ENCODE peak calls at places on chromosomes 16 and 17, in ten cellular contexts. K, S, F, I, N, E, X, B, Q and V are unnamed samples.

GRCh38 chr17:60641810-60642220 is 35.8 kb upstream of the BCAS3 start:
- DNase-seq in K (peak), S (peak), F (peak), I (peak), N (peak), E (peak), X (peak), B (peak), Q (peak), V (no peak)

GRCh38 chr16:67336111-67336510 is 9.5 kb downstream of the LRRC36 start:
- DNase-seq in K (no peak), S (no peak), F (no peak), I (no peak), N (no peak), E (no peak), X (peak), B (no peak), Q (no peak), V (no peak)

GRCh38 chr16:66189951-66190350 is 176.5 kb upstream of the CDH5 start:
- DNase-seq in K (no peak), S (no peak), F (no peak), I (peak), N (no peak), E (no peak), X (peak), B (no peak), Q (no peak), V (no peak)

GRCh38 chr17:82334622-82335394 is 1.2 kb upstream of the SECTM1 start:
- DNase-seq in K (no peak), S (peak), F (no peak), I (no peak), N (peak), E (no peak), X (peak), B (no peak), Q (no peak), V (no peak)

GRCh38 chr17:44977740-44978584 is 9.9 kb upstream of the C1QL1 start:
- DNase-seq in K (no peak), S (no peak), F (no peak), I (no peak), N (no peak), E (no peak), X (no peak), B (no peak), Q (no peak), V (no peak)

GRCh38 chr16:72721981-72722380 is 325.9 kb downstream of the ZFHX3 start:
- DNase-seq in K (no peak), S (no peak), F (no peak), I (no peak), N (no peak), E (no peak), X (no peak), B (no peak), Q (no peak), V (no peak)

GRCh38 chr16:84878770-84879169 is 59.0 kb downstream of the CRISPLD2 start:
- DNase-seq in K (no peak), S (no peak), F (no peak), I (no peak), N (no peak), E (no peak), X (no peak), B (no peak), Q (no peak), V (no peak)

GRCh38 chr17:79874329-79874981 is 35.2 kb upstream of the CBX4 start:
- DNase-seq in K (no peak), S (peak), F (peak), I (peak), N (no peak), E (peak), X (peak), B (no peak), Q (no peak), V (no peak)

GRCh38 chr16:84326545-84326944 is 31.9 kb downstream of the WFDC1 start:
- DNase-seq in K (no peak), S (no peak), F (no peak), I (no peak), N (no peak), E (no peak), X (no peak), B (no peak), Q (no peak), V (no peak)

GRCh38 chr17:42431758-42432161 is 8.7 kb upstream of the CAVIN1 start:
- DNase-seq in K (no peak), S (no peak), F (no peak), I (peak), N (no peak), E (no peak), X (no peak), B (no peak), Q (no peak), V (no peak)

GRCh38 chr17:42429726-42430464 is 6.8 kb upstream of the CAVIN1 start:
- DNase-seq in K (no peak), S (no peak), F (no peak), I (no peak), N (no peak), E (no peak), X (no peak), B (no peak), Q (no peak), V (no peak)

GRCh38 chr17:42424991-42425610 is 2.0 kb upstream of the CAVIN1 start:
- DNase-seq in K (no peak), S (no peak), F (no peak), I (peak), N (no peak), E (no peak), X (no peak), B (no peak), Q (no peak), V (no peak)

GRCh38 chr17:42423766-42424165 is 710 bp upstream of the CAVIN1 start:
- DNase-seq in K (no peak), S (no peak), F (no peak), I (no peak), N (no peak), E (no peak), X (no peak), B (no peak), Q (no peak), V (no peak)

GRCh38 chr17:42428141-42428944 is 5.3 kb upstream of the CAVIN1 start:
- DNase-seq in K (peak), S (peak), F (peak), I (peak), N (peak), E (peak), X (peak), B (peak), Q (no peak), V (no peak)
- TF ChIP-seq CTCF in K (peak), S (peak), F (peak), I (peak), N (peak), E (peak), X (peak), B (peak), Q (peak), V (peak)

GRCh38 chr17:73210002-73210678 is 17.3 kb downstream of the COG1 start:
- DNase-seq in K (no peak), S (no peak), F (no peak), I (no peak), N (no peak), E (no peak), X (peak), B (no peak), Q (no peak), V (no peak)
- TF ChIP-seq CTCF in K (no peak), S (no peak), F (peak), I (peak), N (no peak), E (peak), X (peak), B (no peak), Q (peak), V (no peak)

GRCh38 chr16:81530296-81530721 is 85.7 kb downstream of the CMIP start:
- DNase-seq in K (no peak), S (no peak), F (no peak), I (no peak), N (no peak), E (no peak), X (peak), B (no peak), Q (no peak), V (no peak)
- TF ChIP-seq CTCF in K (no peak), S (no peak), F (no peak), I (no peak), N (no peak), E (no peak), X (peak), B (no peak), Q (no peak), V (no peak)

GRCh38 chr16:86556576-86556975 is 1.5 kb upstream of the MTHFSD start:
- DNase-seq in K (no peak), S (no peak), F (no peak), I (no peak), N (no peak), E (no peak), X (no peak), B (no peak), Q (no peak), V (no peak)

GRCh38 chr16:86555763-86556130 is 712 bp upstream of the MTHFSD start:
- DNase-seq in K (no peak), S (no peak), F (no peak), I (no peak), N (no peak), E (no peak), X (no peak), B (no peak), Q (no peak), V (no peak)

GRCh38 chr16:86554917-86555762 is at the start of gene MTHFSD:
- DNase-seq in K (peak), S (peak), F (peak), I (peak), N (peak), E (peak), X (peak), B (peak), Q (peak), V (peak)

GRCh38 chr16:86553356-86553755 is 1.7 kb downstream of the MTHFSD start:
- DNase-seq in K (no peak), S (no peak), F (no peak), I (no peak), N (no peak), E (no peak), X (no peak), B (no peak), Q (no peak), V (no peak)

GRCh38 chr16:86554599-86554916 is 477 bp downstream of the MTHFSD start:
- DNase-seq in K (no peak), S (no peak), F (no peak), I (no peak), N (no peak), E (no peak), X (no peak), B (no peak), Q (no peak), V (no peak)
- TF ChIP-seq CTCF in K (no peak), S (no peak), F (no peak), I (no peak), N (no peak), E (no peak), X (no peak), B (no peak), Q (no peak), V (no peak)

DNA sequence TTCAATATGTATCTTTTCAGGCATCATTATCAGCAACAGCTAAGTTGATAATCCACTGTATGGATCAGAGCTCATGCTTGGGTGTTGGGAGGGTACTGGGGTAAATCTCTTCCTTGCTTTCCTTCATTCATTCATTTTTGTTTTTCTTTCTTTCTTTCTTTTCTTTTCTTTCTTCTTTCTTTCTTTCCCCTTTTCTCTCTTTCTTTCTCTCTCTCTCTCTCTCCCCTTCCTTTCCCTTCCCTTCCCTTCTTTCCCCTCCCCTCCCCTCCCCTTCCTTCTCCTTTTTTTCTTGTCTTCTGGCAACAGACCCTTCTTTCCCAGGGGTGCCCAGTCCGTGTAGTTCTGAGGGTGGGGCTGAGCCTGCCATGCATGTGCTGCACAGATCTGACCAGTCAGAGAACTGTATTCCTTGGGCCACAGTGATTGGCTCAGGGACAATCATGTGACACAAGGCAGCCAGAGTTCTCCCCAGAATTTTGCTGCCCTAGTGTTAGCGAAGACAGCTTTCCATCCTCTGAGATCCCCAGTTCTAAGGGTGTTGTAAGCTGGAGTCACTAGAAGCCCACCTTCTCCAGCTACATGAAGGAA is 25.5 kb upstream of the BRD7 start:
- DNase-seq in K (no peak), S (no peak), F (no peak), I (no peak), N (no peak), E (no peak), X (no peak), B (no peak), Q (no peak), V (no peak)
- TF ChIP-seq CTCF in K (no peak), S (no peak), F (no peak), I (no peak), N (no peak), E (no peak), X (no peak), B (no peak), Q (no peak), V (no peak)